ENCODE peak calls at places on chromosomes 4 and X, in nine cellular contexts. One of them, this sample, is unnamed.

GRCh38 chr4:3420606-3420955 is 21.2 kb upstream of the HGFAC start:
- DNase-seq in amniotic epithelial cell: no peak
- DNase-seq in stimulated activated CD4-positive, alpha-beta T cell treated with anti-CD3 and anti-CD28 coated beads, Interleukin-15, amount 100 ng/mL, for 1 hour: no peak
- DNase-seq in mammary epithelial cell: no peak
- DNase-seq in astrocyte of the hippocampus: no peak
- DNase-seq in naive thymus-derived CD8-positive, alpha-beta T cell: peak; percentile 31
- DNase-seq in H4: no peak
- DNase-seq in NCI-H345: no peak
- DNase-seq in memory B cell: no peak
- DNase-seq in this sample: no peak

GRCh38 chrX:95318882-95319281 is 1365.8 kb upstream of the DIAPH2 start:
- DNase-seq in mammary epithelial cell: peak; percentile 19
- DNase-seq in astrocyte of the hippocampus: no peak
- DNase-seq in stimulated activated CD4-positive, alpha-beta T cell treated with anti-CD3 and anti-CD28 coated beads, Interleukin-15, amount 100 ng/mL, for 1 hour: no peak
- DNase-seq in NCI-H345: no peak
- DNase-seq in naive thymus-derived CD8-positive, alpha-beta T cell: no peak
- DNase-seq in H4: peak; percentile 26
- DNase-seq in memory B cell: no peak
- DNase-seq in amniotic epithelial cell: no peak
- DNase-seq in this sample: no peak

GRCh38 chr4:53586121-53586816 is 5.0 kb downstream of the LNX1 start:
- DNase-seq in astrocyte of the hippocampus: peak; percentile 58
- DNase-seq in amniotic epithelial cell: peak; percentile 97
- DNase-seq in mammary epithelial cell: peak; percentile 74
- DNase-seq in H4: peak; percentile 27
- DNase-seq in memory B cell: no peak
- DNase-seq in NCI-H345: no peak
- DNase-seq in naive thymus-derived CD8-positive, alpha-beta T cell: no peak
- DNase-seq in stimulated activated CD4-positive, alpha-beta T cell treated with anti-CD3 and anti-CD28 coated beads, Interleukin-15, amount 100 ng/mL, for 1 hour: no peak
- DNase-seq in this sample: no peak

GRCh38 chrX:46204721-46205422 is 340.3 kb downstream of the ZNF674 start:
- DNase-seq in astrocyte of the hippocampus: peak; percentile 32
- DNase-seq in mammary epithelial cell: peak; percentile 77
- DNase-seq in naive thymus-derived CD8-positive, alpha-beta T cell: no peak
- DNase-seq in NCI-H345: no peak
- DNase-seq in memory B cell: no peak
- DNase-seq in stimulated activated CD4-positive, alpha-beta T cell treated with anti-CD3 and anti-CD28 coated beads, Interleukin-15, amount 100 ng/mL, for 1 hour: no peak
- DNase-seq in amniotic epithelial cell: no peak
- DNase-seq in H4: no peak
- DNase-seq in this sample: no peak

GRCh38 chr4:57490520-57490919 is 380.3 kb upstream of the IGFBP7 start:
- DNase-seq in H4: peak; percentile 15
- DNase-seq in memory B cell: no peak
- DNase-seq in naive thymus-derived CD8-positive, alpha-beta T cell: no peak
- DNase-seq in stimulated activated CD4-positive, alpha-beta T cell treated with anti-CD3 and anti-CD28 coated beads, Interleukin-15, amount 100 ng/mL, for 1 hour: no peak
- DNase-seq in astrocyte of the hippocampus: peak; percentile 14
- DNase-seq in mammary epithelial cell: peak; percentile 46
- DNase-seq in amniotic epithelial cell: peak; percentile 13
- DNase-seq in NCI-H345: peak; percentile 11
- DNase-seq in this sample: no peak

GRCh38 chr4:61200991-61201526 is 933 bp downstream of the ADGRL3 start:
- DNase-seq in memory B cell: no peak
- DNase-seq in stimulated activated CD4-positive, alpha-beta T cell treated with anti-CD3 and anti-CD28 coated beads, Interleukin-15, amount 100 ng/mL, for 1 hour: no peak
- DNase-seq in astrocyte of the hippocampus: peak; percentile 73
- DNase-seq in H4: no peak
- DNase-seq in mammary epithelial cell: peak; percentile 46
- DNase-seq in naive thymus-derived CD8-positive, alpha-beta T cell: no peak
- DNase-seq in NCI-H345: peak; percentile 20
- DNase-seq in amniotic epithelial cell: peak; percentile 21
- DNase-seq in this sample: no peak

GRCh38 chrX:21966866-21967265 is 26.4 kb downstream of the SMS start:
- DNase-seq in NCI-H345: no peak
- DNase-seq in stimulated activated CD4-positive, alpha-beta T cell treated with anti-CD3 and anti-CD28 coated beads, Interleukin-15, amount 100 ng/mL, for 1 hour: no peak
- DNase-seq in naive thymus-derived CD8-positive, alpha-beta T cell: no peak
- DNase-seq in astrocyte of the hippocampus: no peak
- DNase-seq in H4: no peak
- DNase-seq in memory B cell: no peak
- DNase-seq in mammary epithelial cell: no peak
- DNase-seq in amniotic epithelial cell: no peak
- DNase-seq in this sample: no peak

GRCh38 chr4:152820073-152820472 is 40.3 kb downstream of the ARFIP1 start:
- DNase-seq in mammary epithelial cell: no peak
- DNase-seq in naive thymus-derived CD8-positive, alpha-beta T cell: no peak
- DNase-seq in H4: no peak
- DNase-seq in memory B cell: no peak
- DNase-seq in amniotic epithelial cell: no peak
- DNase-seq in NCI-H345: no peak
- DNase-seq in astrocyte of the hippocampus: no peak
- DNase-seq in stimulated activated CD4-positive, alpha-beta T cell treated with anti-CD3 and anti-CD28 coated beads, Interleukin-15, amount 100 ng/mL, for 1 hour: no peak
- DNase-seq in this sample: no peak

GRCh38 chr4:112817933-112818921 is 181.3 kb downstream of the LARP7 start:
- DNase-seq in mammary epithelial cell: peak; percentile 83
- DNase-seq in naive thymus-derived CD8-positive, alpha-beta T cell: no peak
- DNase-seq in NCI-H345: peak; percentile 52
- DNase-seq in memory B cell: peak; percentile 34
- DNase-seq in amniotic epithelial cell: peak; percentile 94
- DNase-seq in H4: peak; percentile 88
- DNase-seq in stimulated activated CD4-positive, alpha-beta T cell treated with anti-CD3 and anti-CD28 coated beads, Interleukin-15, amount 100 ng/mL, for 1 hour: no peak
- DNase-seq in astrocyte of the hippocampus: peak; percentile 92
- DNase-seq in this sample: no peak

GRCh38 chr4:15149842-15150592 is 147.7 kb downstream of the CPEB2 start:
- DNase-seq in amniotic epithelial cell: peak; percentile 63
- DNase-seq in mammary epithelial cell: peak; percentile 49
- DNase-seq in NCI-H345: peak; percentile 62
- DNase-seq in H4: peak; percentile 87
- DNase-seq in astrocyte of the hippocampus: peak; percentile 91
- DNase-seq in stimulated activated CD4-positive, alpha-beta T cell treated with anti-CD3 and anti-CD28 coated beads, Interleukin-15, amount 100 ng/mL, for 1 hour: no peak
- DNase-seq in memory B cell: no peak
- DNase-seq in naive thymus-derived CD8-positive, alpha-beta T cell: no peak
- DNase-seq in this sample: no peak

GRCh38 chr4:16692021-16692420 is 206.4 kb downstream of the LDB2 start:
- DNase-seq in H4: no peak
- DNase-seq in mammary epithelial cell: no peak
- DNase-seq in memory B cell: no peak
- DNase-seq in amniotic epithelial cell: no peak
- DNase-seq in stimulated activated CD4-positive, alpha-beta T cell treated with anti-CD3 and anti-CD28 coated beads, Interleukin-15, amount 100 ng/mL, for 1 hour: no peak
- DNase-seq in NCI-H345: no peak
- DNase-seq in astrocyte of the hippocampus: no peak
- DNase-seq in naive thymus-derived CD8-positive, alpha-beta T cell: no peak
- DNase-seq in this sample: no peak

GRCh38 chrX:129781134-129782014 is 1.6 kb downstream of the SASH3 start:
- DNase-seq in mammary epithelial cell: no peak
- DNase-seq in NCI-H345: no peak
- DNase-seq in stimulated activated CD4-positive, alpha-beta T cell treated with anti-CD3 and anti-CD28 coated beads, Interleukin-15, amount 100 ng/mL, for 1 hour: peak; percentile 47
- DNase-seq in naive thymus-derived CD8-positive, alpha-beta T cell: peak; percentile 94
- DNase-seq in memory B cell: no peak
- DNase-seq in astrocyte of the hippocampus: no peak
- DNase-seq in H4: no peak
- DNase-seq in amniotic epithelial cell: no peak
- DNase-seq in this sample: peak; percentile 68

This sample was measured in T-cell.